ENCODE peak calls at places on chromosomes 5 and 9, in nine cellular contexts. Z is astrocyte, P is IMR-90, H is brain microvascular endothelial cell, J is uterus, R is adrenal gland, E is H9, G is RWPE1, N is gastrocnemius medialis. W is an unnamed sample.

GRCh38 chr5:11012295-11012694 is 251.3 kb upstream of the DAP start:
- DNase-seq in Z (no peak), P (no peak), H (no peak), J (no peak), R (no peak), E (no peak), G (no peak), N (no peak), W (no peak)

GRCh38 chr5:137933491-137933911 is 44.2 kb downstream of the PKD2L2 start:
- DNase-seq in Z (peak; percentile 47), P (peak; percentile 57), H (no peak), J (no peak), R (no peak), E (no peak), G (no peak), N (no peak), W (no peak)

GRCh38 chr5:173328896-173329369 is 719 bp upstream of the STC2 start:
- DNase-seq in Z (peak; percentile 56), P (peak; percentile 80), H (peak; percentile 64), J (no peak), R (no peak), E (peak; percentile 79), G (peak; percentile 77), N (peak; percentile 51), W (peak; percentile 93)

GRCh38 chr5:14166437-14166836 is 23.3 kb downstream of the TRIO start:
- DNase-seq in Z (no peak), P (no peak), H (no peak), J (no peak), R (no peak), E (no peak), G (no peak), N (no peak), W (no peak)

GRCh38 chr5:103808464-103809106 is 246.0 kb upstream of the NUDT12 start:
- DNase-seq in Z (peak; percentile 35), P (peak; percentile 50), H (peak; percentile 58), J (no peak), R (peak; percentile 45), E (peak; percentile 51), G (peak; percentile 55), N (no peak), W (peak; percentile 85)

GRCh38 chr9:14314424-14314928 is 535 bp upstream of the NFIB start:
- DNase-seq in Z (peak; percentile 95), P (peak; percentile 66), H (peak; percentile 90), J (peak; percentile 92), R (peak; percentile 91), E (peak; percentile 64), G (peak; percentile 87), N (peak; percentile 87), W (peak; percentile 82)

GRCh38 chr5:72402959-72403628 is 82.9 kb downstream of the PTCD2 start:
- DNase-seq in Z (no peak), P (no peak), H (no peak), J (peak; percentile 48), R (peak; percentile 35), E (peak; percentile 38), G (no peak), N (no peak), W (peak; percentile 21)

GRCh38 chr5:89303033-89303480 is 420.1 kb upstream of the MEF2C start:
- DNase-seq in Z (no peak), P (no peak), H (no peak), J (no peak), R (no peak), E (no peak), G (no peak), N (no peak), W (no peak)

GRCh38 chr5:102554092-102554491 is 55.3 kb upstream of the SLCO6A1 start:
- DNase-seq in Z (peak; percentile 30), P (no peak), H (no peak), J (no peak), R (no peak), E (no peak), G (no peak), N (no peak), W (no peak)

GRCh38 chr5:82593481-82593880 is 315.3 kb upstream of the RPS23 start:
- DNase-seq in Z (peak; percentile 82), P (peak; percentile 15), H (peak; percentile 79), J (no peak), R (no peak), E (no peak), G (no peak), N (no peak), W (no peak)

GRCh38 chr5:59317772-59318205 is 575.7 kb downstream of the PDE4D start:
- DNase-seq in Z (no peak), P (no peak), H (no peak), J (no peak), R (no peak), E (no peak), G (no peak), N (no peak), W (no peak)

GRCh38 chr5:59321631-59322030 is 571.9 kb downstream of the PDE4D start:
- DNase-seq in Z (no peak), P (no peak), H (no peak), J (no peak), R (no peak), E (no peak), G (no peak), N (no peak), W (no peak)

GRCh38 chr5:59319286-59319685 is 574.2 kb downstream of the PDE4D start:
- DNase-seq in Z (no peak), P (no peak), H (no peak), J (no peak), R (no peak), E (no peak), G (no peak), N (no peak), W (no peak)

GRCh38 chr5:59320420-59320819 is 573.1 kb downstream of the PDE4D start:
- DNase-seq in Z (no peak), P (no peak), H (no peak), J (no peak), R (no peak), E (no peak), G (no peak), N (no peak), W (no peak)

DNA sequence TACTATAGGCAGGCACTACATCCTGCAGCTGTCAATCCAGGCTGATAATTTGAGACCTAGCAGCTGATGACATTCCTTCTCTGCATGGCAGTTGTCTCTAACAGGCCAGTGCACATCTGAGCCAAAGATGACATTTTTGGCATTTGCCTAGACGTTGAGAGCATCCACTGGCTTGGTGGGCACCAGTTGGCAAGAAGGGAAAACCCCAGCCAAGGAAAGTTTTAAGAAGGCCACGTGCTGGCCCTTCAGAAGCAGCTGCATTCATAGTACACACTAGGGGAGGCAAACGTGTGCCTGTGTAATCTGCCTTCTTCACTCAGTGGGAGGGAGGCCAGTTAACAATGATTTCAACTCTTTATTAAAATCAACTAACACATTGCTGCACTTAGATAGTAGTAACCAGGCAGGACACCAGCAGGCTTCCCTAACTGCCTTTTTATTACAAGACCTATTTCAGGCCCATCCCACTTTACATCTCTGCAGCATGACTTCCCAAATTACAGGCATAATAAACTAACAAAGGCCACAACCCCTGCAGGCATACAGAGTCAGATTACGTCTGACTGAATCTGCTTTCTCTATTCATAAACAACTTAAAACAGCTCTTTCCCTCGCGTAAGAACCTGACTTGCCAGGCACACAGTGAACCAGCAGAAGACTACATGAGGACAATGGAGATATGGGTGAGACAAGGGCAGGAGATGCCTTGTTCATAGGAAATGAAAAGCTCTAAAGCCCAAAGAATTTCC is 576.3 kb downstream of the PDE4D start:
- DNase-seq in Z (no peak), P (peak; percentile 23), H (no peak), J (peak; percentile 21), R (no peak), E (no peak), G (peak; percentile 16), N (peak; percentile 35), W (peak; percentile 17)
- H3K27ac ChIP-seq in Z (no peak overlapping the region), P (no peak overlapping the region), H (no peak overlapping the region), J (peak overlapping the region; percentile 45), R (peak overlapping the region; percentile 20), E (no peak overlapping the region), G (no peak overlapping the region), N (peak overlapping the region; percentile 76), W (no peak overlapping the region)

GRCh38 chr5:142861011-142861410 is 90.8 kb downstream of the ARHGAP26 start:
- DNase-seq in Z (no peak), P (no peak), H (no peak), J (no peak), R (no peak), E (no peak), G (peak; percentile 29), N (no peak), W (no peak)
- H3K27ac ChIP-seq in Z (no peak overlapping the region), P (no peak overlapping the region), H (no peak overlapping the region), J (peak overlapping the region; percentile 3), R (no peak overlapping the region), E (no peak overlapping the region), G (no peak overlapping the region), N (no peak overlapping the region), W (no peak overlapping the region)

GRCh38 chr9:131419716-131420115 is 25.8 kb downstream of the PRRC2B start:
- DNase-seq in Z (no peak), P (no peak), H (no peak), J (no peak), R (peak; percentile 23), E (no peak), G (no peak), N (no peak), W (no peak)

GRCh38 chr9:131418143-131419028 is 24.5 kb downstream of the PRRC2B start:
- DNase-seq in Z (no peak), P (peak; percentile 41), H (no peak), J (no peak), R (peak; percentile 82), E (peak; percentile 56), G (peak; percentile 30), N (peak; percentile 51), W (no peak)

GRCh38 chr9:131417264-131418142 is 23.6 kb downstream of the PRRC2B start:
- DNase-seq in Z (no peak), P (no peak), H (no peak), J (no peak), R (peak; percentile 15), E (no peak), G (no peak), N (peak; percentile 58), W (no peak)

GRCh38 chr9:131420913-131421312 is 27.0 kb downstream of the PRRC2B start:
- DNase-seq in Z (no peak), P (peak; percentile 60), H (no peak), J (no peak), R (peak; percentile 70), E (no peak), G (peak; percentile 36), N (no peak), W (no peak)

GRCh38 chr9:131419029-131419614 is 25.2 kb downstream of the PRRC2B start:
- DNase-seq in Z (no peak), P (peak; percentile 66), H (no peak), J (no peak), R (peak; percentile 13), E (no peak), G (no peak), N (no peak), W (no peak)
- H3K27ac ChIP-seq in Z (no peak overlapping the region), P (no peak overlapping the region), H (no peak overlapping the region), J (no peak overlapping the region), R (peak overlapping the region; percentile 72), E (no peak overlapping the region), G (peak overlapping the region; percentile 92), N (peak overlapping the region; percentile 86), W (no peak overlapping the region)

DNA sequence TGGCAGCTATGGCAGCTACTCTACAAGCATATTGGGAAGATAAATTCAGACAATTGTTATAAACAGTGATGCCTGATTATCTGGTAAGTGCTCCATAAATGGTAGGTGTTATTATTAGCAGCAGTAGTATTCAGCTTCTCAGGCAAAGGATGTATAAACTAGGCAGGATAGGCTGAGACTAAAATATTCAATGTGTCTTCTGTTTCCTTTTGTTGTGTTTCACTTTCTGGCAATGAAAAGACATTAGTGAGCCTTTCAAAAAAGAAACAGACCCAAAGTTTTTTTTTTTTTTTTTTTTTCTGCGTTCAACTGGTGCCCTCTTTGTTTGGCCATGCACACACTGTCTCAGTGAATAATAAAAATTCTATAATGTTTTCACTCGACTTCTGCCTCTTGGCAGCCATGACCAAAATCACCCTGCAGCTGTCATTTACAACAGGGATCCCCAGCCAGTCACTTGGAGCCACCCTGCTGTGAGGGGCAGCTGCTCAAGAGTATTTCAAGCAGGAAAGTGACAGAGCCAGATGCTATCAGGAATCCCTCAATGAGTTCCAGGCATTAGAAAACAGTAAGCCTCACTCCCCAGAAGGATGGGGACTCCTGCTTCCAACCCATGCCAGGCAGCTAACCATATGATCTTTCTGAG is 44.0 kb upstream of the MAN2A1 start:
- DNase-seq in Z (no peak), P (no peak), H (no peak), J (no peak), R (no peak), E (peak; percentile 39), G (no peak), N (no peak), W (no peak)
- H3K27ac ChIP-seq in Z (no peak overlapping the region), P (no peak overlapping the region), H (no peak overlapping the region), J (no peak overlapping the region), R (no peak overlapping the region), E (no peak overlapping the region), G (no peak overlapping the region), N (no peak overlapping the region), W (no peak overlapping the region)

W was measured in PC-3.